ENCODE peak calls at places on chromosome 6, in ten cellular contexts. F is neuronal stem cell; H is T1000; K is effector memory CD4-positive, alpha-beta T cell; P is WTC11; E is activated CD4-positive, alpha-beta T cell treated with anti-CD3 and anti-CD28 coated beads, Interleukin-2, amount 50 U/mL, for 1 hour; J is HT1080; N is amniotic epithelial cell; R is NCI-H1105; S is HL-60. L is an unnamed sample.

GRCh38 chr6:168053957-168054471 is 25.0 kb downstream of the FRMD1 start:
- DNase-seq in E (no peak), S (no peak), F (no peak), N (no peak), J (no peak), K (no peak), R (no peak), H (no peak), P (no peak), L (no peak)

GRCh38 chr6:158715330-158716311 is 65.8 kb downstream of the SYTL3 start:
- DNase-seq in R (no peak), K (no peak), F (no peak), N (no peak), H (no peak), J (no peak), S (no peak), P (no peak), E (no peak), L (peak)

GRCh38 chr6:131061771-131062160 is 1.3 kb downstream of the EPB41L2 start:
- DNase-seq in F (no peak), P (no peak), R (no peak), E (no peak), J (no peak), K (no peak), S (no peak), H (no peak), N (no peak), L (no peak)

GRCh38 chr6:3575701-3576100 is 118.9 kb upstream of the SLC22A23 start:
- DNase-seq in S (no peak), E (no peak), K (no peak), N (no peak), R (no peak), J (no peak), H (no peak), P (no peak), F (no peak), L (no peak)

GRCh38 chr6:6004147-6004995 is 2.4 kb downstream of the NRN1 start:
- DNase-seq in P (no peak), R (no peak), J (no peak), F (no peak), K (no peak), N (no peak), S (peak), H (no peak), E (no peak), L (no peak)

GRCh38 chr6:16059496-16059895 is 69.4 kb upstream of the MYLIP start:
- DNase-seq in S (no peak), J (no peak), R (peak), H (no peak), N (no peak), F (no peak), E (no peak), K (no peak), P (peak), L (no peak)

GRCh38 chr6:146968041-146968760 is 236.0 kb upstream of the STXBP5 start:
- DNase-seq in J (peak), N (peak), H (no peak), F (no peak), E (no peak), S (no peak), K (no peak), R (peak), P (no peak), L (no peak)

GRCh38 chr6:144857086-144857485 is 572.0 kb downstream of the UTRN start:
- DNase-seq in H (no peak), F (no peak), E (no peak), R (no peak), K (no peak), J (no peak), P (no peak), N (no peak), S (no peak), L (no peak)

GRCh38 chr6:19723533-19723932 is 113.6 kb upstream of the ID4 start:
- DNase-seq in P (no peak), R (no peak), J (peak), K (no peak), F (no peak), S (no peak), N (peak), E (no peak), H (no peak), L (no peak)

GRCh38 chr6:32111424-32112066 is 2.4 kb upstream of the TNXB start:
- DNase-seq in E (no peak), P (no peak), N (no peak), H (no peak), S (no peak), J (no peak), R (no peak), F (no peak), K (no peak), L (no peak)

GRCh38 chr6:26032387-26033131 is 54.7 kb upstream of the HFE start:
- DNase-seq in F (peak), E (peak), K (no peak), H (no peak), R (no peak), P (no peak), S (peak), J (peak), N (peak), L (no peak)

GRCh38 chr6:98641929-98642328 is 192.4 kb upstream of the POU3F2 start:
- DNase-seq in J (peak), R (no peak), K (no peak), F (peak), N (no peak), E (no peak), H (no peak), P (no peak), S (no peak), L (no peak)

GRCh38 chr6:132082421-132082820 is 131.2 kb upstream of the CCN2 start:
- DNase-seq in J (no peak), P (no peak), S (no peak), E (no peak), F (no peak), H (no peak), N (no peak), K (no peak), R (no peak), L (no peak)

GRCh38 chr6:49548613-49549304 is 1.7 kb upstream of the C6orf141 start:
- DNase-seq in S (no peak), H (no peak), F (no peak), N (no peak), E (no peak), J (no peak), K (no peak), P (peak), R (no peak), L (no peak)

GRCh38 chr6:56096454-56096853 is 150.9 kb downstream of the COL21A1 start:
- DNase-seq in F (no peak), R (peak), K (no peak), N (no peak), E (no peak), P (no peak), J (no peak), S (no peak), H (no peak), L (no peak)

GRCh38 chr6:170446841-170447560 is 106.1 kb downstream of the PSMB1 start:
- DNase-seq in P (no peak), S (no peak), F (no peak), E (no peak), K (no peak), J (no peak), R (no peak), N (no peak), H (no peak), L (no peak)

GRCh38 chr6:148628251-148628650 is 118.6 kb upstream of the UST start:
- DNase-seq in S (no peak), N (no peak), P (no peak), R (no peak), J (no peak), K (no peak), F (no peak), H (no peak), E (no peak), L (no peak)

GRCh38 chr6:2695464-2696095 is 55.1 kb downstream of the MYLK4 start:
- DNase-seq in K (no peak), S (no peak), F (no peak), J (peak), P (no peak), R (no peak), E (no peak), H (no peak), N (peak), L (no peak)

GRCh38 chr6:2839195-2839981 is 2.3 kb downstream of the SERPINB1 start:
- DNase-seq in N (peak), E (no peak), P (no peak), K (no peak), F (no peak), J (peak), H (no peak), R (no peak), S (no peak), L (no peak)

GRCh38 chr6:8337147-8337546 is 98.2 kb downstream of the SLC35B3 start:
- DNase-seq in H (no peak), K (no peak), E (no peak), P (no peak), R (no peak), N (no peak), J (no peak), F (no peak), S (no peak), L (no peak)

GRCh38 chr6:37838209-37838921 is 18.8 kb downstream of the ZFAND3 start:
- DNase-seq in J (no peak), F (no peak), S (no peak), E (no peak), R (no peak), K (no peak), P (no peak), N (peak), H (no peak), L (no peak)

GRCh38 chr6:156167289-156168076 is 609.7 kb upstream of the ARID1B start:
- DNase-seq in J (no peak), F (no peak), H (no peak), E (no peak), N (no peak), R (peak), P (no peak), K (no peak), S (no peak), L (peak)

GRCh38 chr6:56314683-56315523 is 67.5 kb upstream of the COL21A1 start:
- DNase-seq in H (peak), R (peak), S (peak), F (peak), J (peak), N (peak), K (no peak), P (peak), E (no peak), L (no peak)

GRCh38 chr6:124495316-124496176 is 466.7 kb upstream of the RNF217 start:
- DNase-seq in J (no peak), H (no peak), K (no peak), N (no peak), S (no peak), P (no peak), R (no peak), F (no peak), E (no peak), L (no peak)

GRCh38 chr6:41459738-41460137 is 86.4 kb upstream of the FOXP4 start:
- DNase-seq in S (no peak), N (no peak), F (no peak), R (no peak), J (no peak), H (no peak), K (no peak), E (no peak), P (no peak), L (no peak)

GRCh38 chr6:119066426-119067001 is 11.9 kb downstream of the FAM184A start:
- DNase-seq in E (no peak), K (no peak), R (no peak), F (no peak), J (no peak), N (no peak), P (no peak), H (no peak), S (no peak), L (no peak)

GRCh38 chr6:135675862-135676261 is 175.6 kb upstream of the PDE7B start:
- DNase-seq in H (no peak), R (peak), J (peak), N (peak), F (peak), P (peak), E (peak), S (peak), K (no peak), L (no peak)

GRCh38 chr6:82614518-82614917 is 250.9 kb downstream of the TPBG start:
- DNase-seq in S (no peak), P (no peak), E (no peak), F (no peak), J (no peak), K (no peak), N (no peak), H (no peak), R (no peak), L (no peak)

GRCh38 chr6:158854214-158855101 is 35.3 kb upstream of the EZR start:
- DNase-seq in N (peak), F (no peak), J (peak), S (no peak), H (no peak), E (peak), K (no peak), P (peak), R (no peak), L (no peak)

GRCh38 chr6:6577736-6578135 is 10.8 kb upstream of the LY86 start:
- DNase-seq in P (no peak), J (no peak), K (no peak), S (no peak), R (no peak), F (no peak), H (no peak), E (no peak), N (no peak), L (no peak)